ENCODE peak calls at places on chromosomes 3 and 15, in four cellular contexts. I is CD4-positive, alpha-beta memory T cell; P is ovary; K is IMR-90. O is an unnamed sample.

GRCh38 chr3:194082596-194083220 is 53.2 kb upstream of the HES1 start:
- DNase-seq in I (no peak), K (peak; percentile 13), P (no peak), O (no peak)

GRCh38 chr3:193711165-193711485 is 118.1 kb downstream of the OPA1 start:
- DNase-seq in I (no peak), P (no peak), K (no peak), O (no peak)

GRCh38 chr3:128383316-128384235 is 83.1 kb downstream of the DNAJB8 start:
- DNase-seq in I (no peak), P (peak; percentile 38), K (peak; percentile 44), O (no peak)

GRCh38 chr3:171835116-171835515 is 8.0 kb upstream of the TMEM212 start:
- DNase-seq in K (no peak), P (no peak), I (no peak), O (no peak)

GRCh38 chr3:43231276-43232000 is 54.9 kb upstream of the SNRK start:
- DNase-seq in K (peak; percentile 46), P (no peak), I (no peak), O (no peak)

GRCh38 chr3:186627852-186628414 is 12.3 kb upstream of the FETUB start:
- DNase-seq in I (no peak), P (no peak), K (no peak), O (no peak)

GRCh38 chr15:69444686-69445085 is 7.9 kb upstream of the RPLP1 start:
- DNase-seq in K (no peak), P (no peak), I (no peak), O (no peak)

GRCh38 chr15:35362195-35362829 is 183.7 kb downstream of the DPH6 start:
- DNase-seq in I (no peak), P (no peak), K (peak; percentile 62), O (no peak)

GRCh38 chr15:69535101-69535638 is 82.6 kb downstream of the RPLP1 start:
- DNase-seq in P (no peak), K (peak; percentile 70), I (no peak), O (no peak)

GRCh38 chr3:27521179-27521871 is 37.1 kb upstream of the SLC4A7 start:
- DNase-seq in K (peak; percentile 95), P (no peak), I (no peak), O (no peak)

GRCh38 chr3:113441051-113441770 is at the start of gene CFAP44:
- DNase-seq in I (peak; percentile 45), P (peak; percentile 83), K (peak; percentile 52), O (peak; percentile 46)

GRCh38 chr3:131995936-131996335 is 38.9 kb downstream of the CPNE4 start:
- DNase-seq in K (no peak), P (no peak), I (no peak), O (no peak)

GRCh38 chr3:124552224-124552623 is 178.0 kb upstream of the UMPS start:
- DNase-seq in P (no peak), K (peak; percentile 4), I (no peak), O (no peak)

GRCh38 chr3:50648297-50648696 is 26.4 kb upstream of the DOCK3 start:
- DNase-seq in I (no peak), P (no peak), K (peak; percentile 21), O (no peak)

GRCh38 chr15:40399370-40399769 is 6.2 kb upstream of the IVD start:
- DNase-seq in I (no peak), K (no peak), P (no peak), O (no peak)

GRCh38 chr3:133568294-133569014 is 5.0 kb upstream of the CDV3 start:
- DNase-seq in I (no peak), K (peak; percentile 92), P (no peak), O (no peak)

GRCh38 chr3:171654809-171655208 is 155.5 kb downstream of the PLD1 start:
- DNase-seq in P (peak; percentile 55), I (no peak), K (peak; percentile 31), O (no peak)

GRCh38 chr15:75731248-75732100 is 18.8 kb upstream of the CSPG4 start:
- DNase-seq in I (no peak), K (peak; percentile 51), P (peak; percentile 73), O (no peak)

GRCh38 chr3:99969133-99969532 is 145.2 kb downstream of the FILIP1L start:
- DNase-seq in P (no peak), I (no peak), K (no peak), O (no peak)

GRCh38 chr15:34696506-34696905 is 58.3 kb downstream of the GJD2 start:
- DNase-seq in I (no peak), P (no peak), K (no peak), O (no peak)

GRCh38 chr3:146473726-146474125 is 4.4 kb upstream of the PLSCR2 start:
- DNase-seq in I (no peak), K (no peak), P (no peak), O (no peak)

GRCh38 chr15:38054488-38054887 is 120.0 kb downstream of the TMCO5A start:
- DNase-seq in I (no peak), K (peak; percentile 81), P (no peak), O (no peak)

GRCh38 chr3:126153695-126154360 is 26.6 kb downstream of the ALDH1L1 start:
- DNase-seq in I (no peak), K (no peak), P (no peak), O (no peak)

GRCh38 chr3:8887435-8888295 is 75.6 kb downstream of the RAD18 start:
- DNase-seq in K (no peak), I (no peak), P (no peak), O (no peak)

GRCh38 chr3:120172070-120172469 is 77.8 kb upstream of the GSK3B start:
- DNase-seq in P (peak; percentile 18), I (no peak), K (peak; percentile 79), O (no peak)

GRCh38 chr15:25391971-25392733 is 46.7 kb downstream of the UBE3A start:
- DNase-seq in I (no peak), K (peak; percentile 83), P (no peak), O (no peak)

GRCh38 chr3:62611541-62612240 is 238.3 kb upstream of the FEZF2 start:
- DNase-seq in I (no peak), K (peak; percentile 26), P (no peak), O (no peak)

GRCh38 chr15:67108122-67108871 is 42.9 kb downstream of the SMAD3 start:
- DNase-seq in I (no peak), K (no peak), P (no peak), O (no peak)

GRCh38 chr15:67110400-67110799 is 45.0 kb downstream of the SMAD3 start:
- DNase-seq in K (no peak), P (no peak), I (no peak), O (no peak)

GRCh38 chr15:67110958-67111864 is 45.8 kb downstream of the SMAD3 start:
- DNase-seq in K (peak; percentile 54), I (peak; percentile 29), P (no peak), O (no peak)

GRCh38 chr15:67107014-67107812 is 41.8 kb downstream of the SMAD3 start:
- DNase-seq in P (peak; percentile 63), K (peak; percentile 100), I (no peak), O (peak; percentile 30)

GRCh38 chr15:67109141-67110034 is 44.0 kb downstream of the SMAD3 start:
- DNase-seq in K (peak; percentile 99), P (peak; percentile 66), I (no peak), O (no peak)
- H3K27ac ChIP-seq in K (peak overlapping the region; percentile 95), P (no peak overlapping the region), I (no peak overlapping the region), O (no peak overlapping the region)

GRCh38 chr3:140546649-140547048 is 131.2 kb upstream of the TRIM42 start:
- DNase-seq in P (no peak), I (no peak), K (no peak), O (no peak)
- H3K4me1 ChIP-seq in P (peaks cover 10% of the 10 kb centered on the region), I (no peaks in the 10 kb centered on the region), K (no peaks in the 10 kb centered on the region), O (no peaks in the 10 kb centered on the region)

DNA sequence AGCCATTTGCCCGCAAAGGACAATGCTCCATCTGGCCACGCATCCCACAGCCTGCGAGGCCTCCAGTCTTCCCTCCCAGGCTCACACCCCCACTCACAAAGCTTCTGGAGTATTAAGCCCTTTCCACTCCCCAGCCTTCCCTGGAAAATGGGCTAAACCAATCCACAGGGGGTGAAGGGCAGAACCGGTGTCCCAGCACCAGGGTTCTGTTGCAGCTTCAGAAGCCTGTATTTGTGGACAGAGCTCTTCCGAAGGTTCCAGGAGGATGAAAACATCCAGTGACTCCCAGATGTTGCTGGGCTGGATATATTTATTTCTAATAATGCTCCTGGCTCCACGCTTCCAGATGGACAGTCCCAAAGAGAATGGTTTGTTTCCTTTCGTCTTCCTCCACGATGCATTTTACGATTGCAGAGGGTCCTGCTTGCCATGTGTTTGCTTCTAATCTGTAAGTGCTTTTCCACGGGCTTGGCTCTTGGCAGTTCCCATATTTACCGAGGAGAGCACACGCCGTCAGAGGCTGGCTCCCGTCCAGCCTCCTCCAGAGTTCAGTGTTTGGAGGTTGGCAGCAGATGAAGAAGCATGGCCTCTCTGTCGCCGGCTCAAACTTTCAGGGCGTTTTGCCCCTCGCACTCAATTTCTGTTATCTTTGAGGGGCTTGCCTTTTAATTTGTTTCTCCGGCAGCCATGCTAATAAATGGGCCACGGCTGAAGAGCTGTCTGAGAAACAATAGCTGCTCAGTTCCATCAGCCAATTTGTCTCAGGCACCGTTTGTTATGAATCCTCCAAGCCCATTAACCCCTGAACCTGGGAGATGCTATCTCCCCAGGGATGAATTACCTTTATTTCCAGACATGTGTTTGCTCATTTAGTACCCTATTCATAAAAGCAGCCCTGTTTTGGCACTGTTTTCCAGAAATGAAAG is 367.9 kb upstream of the PROK2 start:
- DNase-seq in I (no peak), P (peak; percentile 81), K (peak; percentile 69), O (no peak)
- H3K4me3 ChIP-seq in I (no peak overlapping the region), P (peak overlapping the region; percentile 22), K (peak overlapping the region; percentile 29), O (no peak overlapping the region)

DNA sequence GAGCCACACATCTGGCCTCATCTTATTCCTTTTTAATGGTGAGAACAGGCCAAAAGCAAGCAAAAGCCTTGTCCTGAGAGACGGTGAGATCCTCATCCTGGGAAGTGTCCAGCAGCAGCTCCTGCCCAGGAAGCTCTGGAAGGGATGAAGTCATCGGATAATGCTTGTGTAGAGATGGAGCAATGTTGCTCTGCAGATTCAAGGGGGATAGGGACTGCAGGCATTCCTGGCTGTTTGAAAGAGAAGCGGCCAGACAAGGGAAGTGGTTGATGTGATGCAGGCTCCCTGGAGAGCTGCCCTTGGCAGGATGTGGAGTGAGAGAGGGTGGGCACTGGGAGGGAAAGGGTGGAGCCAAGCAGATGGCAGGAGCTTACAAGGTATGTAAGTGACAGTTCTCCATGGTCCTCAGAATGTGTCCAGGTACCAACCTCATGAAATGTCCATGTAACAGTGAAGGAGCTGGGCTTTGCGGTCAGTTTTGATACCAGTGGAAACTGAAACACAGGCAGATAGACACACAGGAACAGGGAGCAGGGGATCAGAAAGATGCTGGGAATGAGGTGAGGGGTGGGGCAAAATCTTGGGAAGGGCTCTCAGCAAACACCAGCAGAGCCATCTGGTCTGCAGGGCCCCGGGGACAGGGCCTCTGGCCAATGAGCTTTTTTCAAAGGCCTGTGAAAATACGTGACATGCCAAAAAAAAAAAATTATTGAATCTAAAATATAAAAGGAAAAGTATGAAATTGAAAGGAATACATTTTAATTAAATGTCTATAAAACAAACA is 32.2 kb upstream of the LACTB start:
- DNase-seq in K (peak; percentile 97), I (no peak), P (no peak), O (no peak)
- H3K27ac ChIP-seq in K (peak overlapping the region; percentile 80), I (no peak overlapping the region), P (no peak overlapping the region), O (no peak overlapping the region)

GRCh38 chr3:18354706-18355105 is 70.4 kb downstream of the SATB1 start:
- DNase-seq in P (no peak), I (no peak), K (no peak), O (no peak)
- H3K4me1 ChIP-seq in P (no peaks in the 10 kb centered on the region), I (no peaks in the 10 kb centered on the region), K (no peaks in the 10 kb centered on the region), O (no peaks in the 10 kb centered on the region)

GRCh38 chr3:65548848-65549625 is 489.7 kb downstream of the MAGI1 start:
- DNase-seq in K (no peak), I (no peak), P (no peak), O (no peak)
- H3K4me3 ChIP-seq in K (peak overlapping the region; percentile 63), I (no peak overlapping the region), P (peak overlapping the region; percentile 45), O (no peak overlapping the region)

O was measured in CD8-positive, alpha-beta memory T cell.